ENCODE peak calls at places on chromosomes 7 and 10, in five cellular contexts. G is cardiac muscle cell, P is K562, M is sciatic nerve, X is activated T-cell treated with anti-CD3 and anti-CD28 coated beads for 1 hour. J is an unnamed sample.

GRCh38 chr7:93053946-93054943 is 63.5 kb downstream of the SAMD9 start:
- DNase-seq in M (no peak), X (no peak), P (no peak), G (no peak), J (no peak)

GRCh38 chr7:42014625-42015412 is 222.2 kb downstream of the GLI3 start:
- DNase-seq in G (no peak), M (no peak), X (no peak), P (peak), J (peak)

GRCh38 chr7:138889566-138889965 is 91.6 kb upstream of the ATP6V0A4 start:
- DNase-seq in X (no peak), M (no peak), P (no peak), G (no peak), J (peak)

GRCh38 chr7:5212633-5213285 is 22.7 kb downstream of the WIPI2 start:
- DNase-seq in P (no peak), X (no peak), G (no peak), M (no peak), J (no peak)

GRCh38 chr7:27165089-27165654 is at the start of gene HOXA9:
- DNase-seq in P (no peak), M (peak), X (no peak), G (no peak), J (no peak)

GRCh38 chr7:137439829-137440433 is 96.4 kb upstream of the PTN start:
- DNase-seq in P (no peak), M (no peak), X (no peak), G (peak), J (no peak)

GRCh38 chr10:110492069-110492782 is 5.5 kb upstream of the DUSP5 start:
- DNase-seq in M (no peak), G (no peak), P (no peak), X (no peak), J (peak)

GRCh38 chr7:28623863-28624262 is 211.5 kb downstream of the CREB5 start:
- DNase-seq in P (no peak), X (no peak), G (no peak), M (no peak), J (no peak)

GRCh38 chr7:43205171-43205795 is 92.8 kb downstream of the HECW1 start:
- DNase-seq in M (no peak), X (no peak), G (no peak), P (no peak), J (no peak)

GRCh38 chr10:47046321-47047126 is 135.3 kb downstream of the PTPN20 start:
- DNase-seq in G (no peak), P (no peak), M (peak), X (no peak), J (no peak)

J was measured in A549.